ENCODE peak calls at places on chromosomes 7 and 10, in six cellular contexts. A is transverse colon, I is stomach, K is endothelial cell, C is GM06990, G is BJ. U is an unnamed sample.

GRCh38 chr7:12590559-12590958 is 20.0 kb downstream of the SCIN start:
- DNase-seq in A (no peak), I (no peak), K (no peak), C (no peak), G (no peak), U (no peak)

GRCh38 chr10:91798736-91799579 is 732 bp downstream of the TNKS2 start:
- DNase-seq in A (peak; percentile 44), I (peak; percentile 42), K (no peak), C (peak; percentile 7), G (peak; percentile 18), U (peak; percentile 51)

GRCh38 chr7:142857625-142858024 is 2.7 kb downstream of the EPHB6 start:
- DNase-seq in A (no peak), I (no peak), K (no peak), C (no peak), G (no peak), U (no peak)

GRCh38 chr7:66837007-66837406 is 84.0 kb upstream of the TMEM248 start:
- DNase-seq in A (peak; percentile 34), I (peak; percentile 46), K (no peak), C (no peak), G (no peak), U (no peak)

GRCh38 chr7:79180533-79180932 is 272.9 kb downstream of the MAGI2 start:
- DNase-seq in A (no peak), I (no peak), K (no peak), C (no peak), G (no peak), U (no peak)

GRCh38 chr7:25672476-25672875 is 444.2 kb upstream of the NPVF start:
- DNase-seq in A (no peak), I (no peak), K (no peak), C (no peak), G (no peak), U (no peak)

GRCh38 chr10:78515037-78515872 is 481.6 kb downstream of the RPS24 start:
- DNase-seq in A (no peak), I (no peak), K (no peak), C (no peak), G (no peak), U (no peak)

GRCh38 chr7:150755473-150756099 is 18.4 kb downstream of the GIMAP5 start:
- DNase-seq in A (no peak), I (no peak), K (no peak), C (peak; percentile 54), G (no peak), U (peak; percentile 24)

GRCh38 chr7:99257065-99257464 is 15.6 kb upstream of the MYH16 start:
- DNase-seq in A (no peak), I (no peak), K (no peak), C (no peak), G (no peak), U (no peak)

GRCh38 chr7:47386273-47386820 is 195.6 kb downstream of the TNS3 start:
- DNase-seq in A (peak; percentile 4), I (peak; percentile 22), K (no peak), C (no peak), G (no peak), U (no peak)

GRCh38 chr7:102170417-102170970 is 116.2 kb upstream of the SH2B2 start:
- DNase-seq in A (no peak), I (no peak), K (no peak), C (no peak), G (no peak), U (no peak)

GRCh38 chr7:139735466-139735865 is 42.3 kb downstream of the HIPK2 start:
- DNase-seq in A (no peak), I (no peak), K (no peak), C (no peak), G (no peak), U (no peak)

GRCh38 chr7:80764132-80764531 is 125.7 kb downstream of the CD36 start:
- DNase-seq in A (no peak), I (no peak), K (no peak), C (no peak), G (no peak), U (peak; percentile 20)
- TF ChIP-seq CTCF in A (no peak), I (no peak), K (no peak), C (no peak), G (no peak), U (no peak)

DNA sequence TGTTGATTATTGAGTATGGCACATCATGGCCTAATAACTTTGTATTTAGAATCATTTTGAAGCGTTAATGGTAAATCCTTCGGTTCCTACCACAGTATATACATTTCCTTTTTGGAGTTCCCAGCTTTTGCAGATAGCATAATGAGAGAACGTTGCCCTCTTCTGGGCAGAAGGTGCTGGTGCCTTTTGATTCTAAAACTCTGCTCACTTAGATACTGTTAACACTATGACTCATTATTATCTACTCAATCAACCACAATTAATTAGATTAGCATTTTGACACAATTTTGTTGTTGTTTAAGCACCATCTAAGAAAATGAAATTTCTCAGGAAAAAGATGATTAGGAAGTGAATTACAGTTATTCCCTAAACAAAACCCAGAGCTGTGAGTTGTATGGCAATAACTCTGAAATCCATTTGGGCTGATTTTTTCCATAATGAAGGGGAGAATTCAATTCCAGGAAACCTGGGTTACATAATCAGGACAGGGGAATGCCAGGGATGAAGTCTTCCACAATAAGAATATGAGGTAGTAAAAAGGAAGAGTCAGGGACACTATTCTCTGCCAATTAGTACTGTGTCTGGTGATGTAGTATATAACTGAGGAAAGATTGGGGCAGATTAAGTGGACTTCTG is 11.5 kb upstream of the DLD start:
- DNase-seq in A (peak; percentile 46), I (peak; percentile 59), K (peak; percentile 43), C (no peak), G (no peak), U (peak; percentile 73)
- TF ChIP-seq CTCF in A (peak; percentile 83), I (no peak), K (peak; percentile 72), C (peak; percentile 80), G (peak; percentile 85), U (peak; percentile 82)

GRCh38 chr10:97851341-97852001 is 1.8 kb downstream of the GOLGA7B start:
- DNase-seq in A (no peak), I (no peak), K (no peak), C (no peak), G (no peak), U (no peak)

GRCh38 chr10:97853006-97853405 is 3.4 kb downstream of the GOLGA7B start:
- DNase-seq in A (no peak), I (no peak), K (no peak), C (no peak), G (no peak), U (no peak)

GRCh38 chr10:97850446-97850845 is 803 bp downstream of the GOLGA7B start:
- DNase-seq in A (no peak), I (no peak), K (no peak), C (no peak), G (no peak), U (peak; percentile 30)

GRCh38 chr10:97854735-97855134 is 5.1 kb downstream of the GOLGA7B start:
- DNase-seq in A (no peak), I (no peak), K (no peak), C (no peak), G (no peak), U (no peak)

DNA sequence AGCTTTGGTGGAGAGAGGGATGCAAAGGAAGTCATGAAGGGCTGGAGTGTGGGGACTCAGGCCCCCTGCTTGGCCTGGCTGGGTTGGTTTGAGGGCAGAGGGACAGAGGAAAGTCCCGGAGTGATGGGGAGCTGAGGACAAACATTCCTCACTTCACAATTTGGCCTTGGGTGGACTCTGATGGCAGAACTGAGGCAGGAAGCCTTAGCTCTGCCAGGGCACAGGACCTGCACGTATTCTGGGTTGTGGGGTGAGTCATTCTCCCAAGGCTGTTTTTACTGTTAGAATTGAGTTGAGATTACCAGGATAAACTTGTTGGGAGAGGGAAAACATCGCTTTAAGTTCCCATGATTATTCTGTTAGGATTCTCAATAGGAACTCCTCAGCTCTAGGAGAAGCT is 2.6 kb downstream of the GOLGA7B start:
- DNase-seq in A (no peak), I (no peak), K (no peak), C (no peak), G (no peak), U (no peak)
- TF ChIP-seq CTCF in A (no peak), I (no peak), K (no peak), C (no peak), G (no peak), U (no peak)

DNA sequence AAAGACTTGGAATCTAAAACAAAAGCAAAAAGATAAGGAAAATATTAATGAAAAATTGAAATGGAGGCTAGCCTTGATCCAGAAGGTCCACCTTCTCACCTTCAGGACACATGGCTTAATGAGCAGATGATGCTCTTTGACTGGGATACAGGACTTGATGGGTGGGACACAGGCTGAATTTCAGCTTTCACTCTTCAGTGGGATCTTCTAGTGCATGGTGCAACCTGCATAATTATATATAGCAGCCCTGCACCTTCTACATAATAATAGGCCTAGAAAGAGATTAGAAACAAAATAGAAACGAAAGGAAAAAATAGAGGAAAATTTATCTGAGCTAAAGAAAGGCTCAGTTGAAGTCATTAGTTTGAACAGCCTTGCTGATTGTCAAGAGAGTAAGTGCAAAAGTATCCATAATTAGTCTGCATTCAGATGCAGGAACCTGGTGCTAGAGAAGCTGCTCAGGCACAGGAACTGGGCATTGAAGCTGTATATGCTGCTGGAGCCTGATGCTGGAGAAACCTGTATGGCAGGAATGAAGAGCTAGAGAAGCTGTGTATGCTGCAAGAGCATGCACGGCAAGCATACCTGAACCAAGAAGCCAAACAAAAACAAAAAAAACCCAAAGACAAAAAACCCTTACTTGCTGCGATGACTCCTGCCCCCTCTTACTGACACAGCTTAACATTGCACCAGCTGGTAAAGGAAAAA is 19.4 kb downstream of the MKLN1 start:
- DNase-seq in A (no peak), I (peak; percentile 39), K (no peak), C (no peak), G (no peak), U (no peak)
- TF ChIP-seq CTCF in A (no peak), I (no peak), K (no peak), C (no peak), G (no peak), U (no peak)

DNA sequence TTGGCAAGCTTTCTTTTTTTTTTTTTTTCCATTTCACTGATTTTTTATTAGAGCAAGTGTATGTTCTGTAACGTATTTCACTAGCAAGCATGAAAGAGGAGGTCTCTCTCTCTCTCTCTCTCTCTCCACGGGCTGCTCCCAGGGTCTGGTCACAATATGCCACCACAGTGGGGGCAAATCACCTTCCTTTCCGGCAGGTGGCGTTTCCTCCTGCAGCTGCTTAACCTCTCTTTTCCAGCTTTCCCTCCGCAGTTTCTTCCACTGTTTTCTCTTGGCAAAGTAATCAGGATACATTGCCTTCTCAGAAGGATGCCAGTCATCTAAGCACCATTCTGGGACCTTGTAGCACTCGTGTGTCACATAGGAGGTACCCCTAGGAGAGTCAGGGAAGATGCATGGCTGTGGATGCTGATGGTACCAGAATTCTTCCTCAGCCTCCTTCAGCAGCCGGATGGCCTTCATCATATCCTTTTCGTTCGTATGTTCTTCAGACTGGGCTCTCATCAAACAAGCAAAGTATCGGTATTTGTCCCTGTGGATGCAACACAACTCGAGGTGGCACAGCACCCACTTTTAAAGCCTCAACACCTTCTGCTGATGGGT is 197.3 kb upstream of the PODXL start:
- DNase-seq in A (no peak), I (no peak), K (peak; percentile 32), C (no peak), G (no peak), U (peak; percentile 55)
- TF ChIP-seq CTCF in A (no peak), I (no peak), K (peak; percentile 48), C (peak; percentile 45), G (peak; percentile 40), U (peak; percentile 34)